ENCODE peak calls at places on chromosomes 3 and 15, in seven cellular contexts. One of them, this sample, is unnamed.

GRCh38 chr3:150454085-150454484 is 46.0 kb downstream of the TSC22D2 start:
- DNase-seq in MM.1S: no peak
- DNase-seq in fibroblast of lung: no peak
- DNase-seq in HCT116: no peak
- DNase-seq in kidney: no peak
- DNase-seq in DND-41: no peak
- DNase-seq in astrocyte: no peak
- DNase-seq in this sample: no peak

GRCh38 chr3:57161131-57161538 is 4.0 kb downstream of the IL17RD start:
- DNase-seq in MM.1S: no peak
- DNase-seq in fibroblast of lung: peak; percentile 59
- DNase-seq in HCT116: no peak
- DNase-seq in kidney: no peak
- DNase-seq in DND-41: no peak
- DNase-seq in astrocyte: peak; percentile 44
- DNase-seq in this sample: no peak

GRCh38 chr15:98071786-98072185 is 111.3 kb downstream of the ARRDC4 start:
- DNase-seq in MM.1S: no peak
- DNase-seq in fibroblast of lung: no peak
- DNase-seq in HCT116: no peak
- DNase-seq in kidney: no peak
- DNase-seq in DND-41: no peak
- DNase-seq in astrocyte: no peak
- DNase-seq in this sample: no peak

GRCh38 chr15:87227846-87228245 is 1028.7 kb downstream of the NTRK3 start:
- DNase-seq in MM.1S: no peak
- DNase-seq in fibroblast of lung: peak; percentile 86
- DNase-seq in HCT116: no peak
- DNase-seq in kidney: no peak
- DNase-seq in DND-41: no peak
- DNase-seq in astrocyte: peak; percentile 85
- DNase-seq in this sample: no peak

GRCh38 chr3:44125882-44126281 is 115.8 kb upstream of the TOPAZ1 start:
- DNase-seq in MM.1S: no peak
- DNase-seq in fibroblast of lung: peak; percentile 31
- DNase-seq in HCT116: no peak
- DNase-seq in kidney: no peak
- DNase-seq in DND-41: no peak
- DNase-seq in astrocyte: peak; percentile 8
- DNase-seq in this sample: no peak

GRCh38 chr3:30607032-30607833 is 832 bp downstream of the TGFBR2 start:
- DNase-seq in MM.1S: peak; percentile 69
- DNase-seq in fibroblast of lung: peak; percentile 58
- DNase-seq in HCT116: no peak
- DNase-seq in kidney: peak; percentile 93
- DNase-seq in DND-41: peak; percentile 80
- DNase-seq in astrocyte: no peak
- DNase-seq in this sample: no peak

GRCh38 chr3:147419062-147419701 is 10.0 kb downstream of the ZIC1 start:
- DNase-seq in MM.1S: peak; percentile 83
- DNase-seq in fibroblast of lung: peak; percentile 68
- DNase-seq in HCT116: no peak
- DNase-seq in kidney: peak; percentile 77
- DNase-seq in DND-41: no peak
- DNase-seq in astrocyte: peak; percentile 54
- DNase-seq in this sample: no peak

GRCh38 chr15:40941528-40942336 is 11.5 kb upstream of the CHAC1 start:
- DNase-seq in MM.1S: peak; percentile 91
- DNase-seq in fibroblast of lung: peak; percentile 70
- DNase-seq in HCT116: no peak
- DNase-seq in kidney: peak; percentile 93
- DNase-seq in DND-41: peak; percentile 79
- DNase-seq in astrocyte: peak; percentile 36
- DNase-seq in this sample: no peak

GRCh38 chr3:17258823-17259436 is 374.2 kb downstream of the PLCL2 start:
- DNase-seq in MM.1S: peak; percentile 58
- DNase-seq in fibroblast of lung: peak; percentile 19
- DNase-seq in HCT116: peak; percentile 13
- DNase-seq in kidney: no peak
- DNase-seq in DND-41: no peak
- DNase-seq in astrocyte: peak; percentile 8
- DNase-seq in this sample: no peak

GRCh38 chr3:158330820-158331219 is 220.9 kb downstream of the RSRC1 start:
- DNase-seq in MM.1S: no peak
- DNase-seq in fibroblast of lung: peak; percentile 33
- DNase-seq in HCT116: no peak
- DNase-seq in kidney: no peak
- DNase-seq in DND-41: no peak
- DNase-seq in astrocyte: peak; percentile 16
- DNase-seq in this sample: no peak

GRCh38 chr15:66285462-66286280 is 7.7 kb upstream of the DIS3L start:
- DNase-seq in MM.1S: no peak
- DNase-seq in fibroblast of lung: no peak
- DNase-seq in HCT116: no peak
- DNase-seq in kidney: no peak
- DNase-seq in DND-41: peak; percentile 51
- DNase-seq in astrocyte: no peak
- DNase-seq in this sample: no peak

GRCh38 chr15:92693922-92694331 is 38.4 kb upstream of the FAM174B start:
- DNase-seq in MM.1S: no peak
- DNase-seq in fibroblast of lung: peak; percentile 3
- DNase-seq in HCT116: peak; percentile 34
- DNase-seq in kidney: no peak
- DNase-seq in DND-41: no peak
- DNase-seq in astrocyte: no peak
- DNase-seq in this sample: no peak

GRCh38 chr3:117272876-117273523 is 563.4 kb downstream of the TUSC7 start:
- DNase-seq in MM.1S: no peak
- DNase-seq in fibroblast of lung: no peak
- DNase-seq in HCT116: no peak
- DNase-seq in kidney: no peak
- DNase-seq in DND-41: no peak
- DNase-seq in astrocyte: no peak
- DNase-seq in this sample: no peak

GRCh38 chr3:187996609-187997008 is 157.3 kb upstream of the LPP start:
- DNase-seq in MM.1S: no peak
- DNase-seq in fibroblast of lung: no peak
- DNase-seq in HCT116: no peak
- DNase-seq in kidney: no peak
- DNase-seq in DND-41: no peak
- DNase-seq in astrocyte: no peak
- DNase-seq in this sample: no peak

GRCh38 chr15:69337133-69337532 is 38.4 kb downstream of the PAQR5 start:
- DNase-seq in MM.1S: no peak
- DNase-seq in fibroblast of lung: peak; percentile 44
- DNase-seq in HCT116: peak; percentile 57
- DNase-seq in kidney: no peak
- DNase-seq in DND-41: no peak
- DNase-seq in astrocyte: peak; percentile 29
- DNase-seq in this sample: no peak

GRCh38 chr3:31993843-31994242 is 12.3 kb downstream of the ZNF860 start:
- DNase-seq in MM.1S: no peak
- DNase-seq in fibroblast of lung: no peak
- DNase-seq in HCT116: no peak
- DNase-seq in kidney: no peak
- DNase-seq in DND-41: no peak
- DNase-seq in astrocyte: no peak
- DNase-seq in this sample: no peak

GRCh38 chr3:177146646-177147045 is 50.6 kb downstream of the TBL1XR1 start:
- DNase-seq in MM.1S: peak; percentile 43
- DNase-seq in fibroblast of lung: peak; percentile 47
- DNase-seq in HCT116: no peak
- DNase-seq in kidney: no peak
- DNase-seq in DND-41: no peak
- DNase-seq in astrocyte: peak; percentile 32
- DNase-seq in this sample: no peak

GRCh38 chr3:18201315-18201714 is 223.8 kb downstream of the SATB1 start:
- DNase-seq in MM.1S: no peak
- DNase-seq in fibroblast of lung: no peak
- DNase-seq in HCT116: no peak
- DNase-seq in kidney: no peak
- DNase-seq in DND-41: no peak
- DNase-seq in astrocyte: no peak
- DNase-seq in this sample: no peak

GRCh38 chr15:22811640-22812039 is 25.2 kb downstream of the NIPA1 start:
- DNase-seq in MM.1S: no peak
- DNase-seq in fibroblast of lung: peak; percentile 13
- DNase-seq in HCT116: no peak
- DNase-seq in kidney: no peak
- DNase-seq in DND-41: peak; percentile 16
- DNase-seq in astrocyte: no peak
- DNase-seq in this sample: no peak

DNA sequence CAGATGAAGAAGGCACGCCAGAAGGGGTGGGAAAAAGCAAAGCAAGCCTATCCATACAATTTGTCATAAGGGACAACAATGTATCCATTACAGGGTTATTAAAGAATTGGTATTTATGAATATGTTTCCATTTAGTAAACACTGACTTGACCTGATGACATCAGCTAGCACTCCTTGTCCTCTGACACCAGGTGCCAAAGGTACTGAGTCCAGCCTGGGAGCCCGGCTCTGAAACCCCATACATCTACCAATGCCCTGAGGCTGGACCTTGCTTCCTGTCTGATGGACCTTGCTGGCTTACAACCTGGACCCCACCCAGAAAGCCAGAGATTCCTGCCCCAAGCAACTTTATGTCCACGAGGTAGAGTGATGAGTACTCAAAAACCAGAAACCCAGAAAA is 263.0 kb upstream of the ATP11B start:
- DNase-seq in MM.1S: no peak
- DNase-seq in fibroblast of lung: no peak
- DNase-seq in HCT116: no peak
- DNase-seq in kidney: no peak
- DNase-seq in DND-41: no peak
- DNase-seq in astrocyte: no peak
- DNase-seq in this sample: no peak
- H3K9ac ChIP-seq in MM.1S: no peak overlapping the region
- H3K9ac ChIP-seq in fibroblast of lung: no peak overlapping the region
- H3K9ac ChIP-seq in HCT116: no peak overlapping the region
- H3K9ac ChIP-seq in kidney: no peak overlapping the region
- H3K9ac ChIP-seq in DND-41: no peak overlapping the region
- H3K9ac ChIP-seq in astrocyte: no peak overlapping the region
- H3K9ac ChIP-seq in this sample: no peak overlapping the region

GRCh38 chr15:67862771-67863441 is 23.1 kb upstream of the RNU6-1 start:
- DNase-seq in MM.1S: no peak
- DNase-seq in fibroblast of lung: no peak
- DNase-seq in HCT116: no peak
- DNase-seq in kidney: no peak
- DNase-seq in DND-41: no peak
- DNase-seq in astrocyte: no peak
- DNase-seq in this sample: peak; percentile 89
- H3K9ac ChIP-seq in MM.1S: no peak overlapping the region
- H3K9ac ChIP-seq in fibroblast of lung: no peak overlapping the region
- H3K9ac ChIP-seq in HCT116: no peak overlapping the region
- H3K9ac ChIP-seq in kidney: no peak overlapping the region
- H3K9ac ChIP-seq in DND-41: peak overlapping the region; percentile 45
- H3K9ac ChIP-seq in astrocyte: peak overlapping the region; percentile 73
- H3K9ac ChIP-seq in this sample: peak overlapping the region; percentile 60

DNA sequence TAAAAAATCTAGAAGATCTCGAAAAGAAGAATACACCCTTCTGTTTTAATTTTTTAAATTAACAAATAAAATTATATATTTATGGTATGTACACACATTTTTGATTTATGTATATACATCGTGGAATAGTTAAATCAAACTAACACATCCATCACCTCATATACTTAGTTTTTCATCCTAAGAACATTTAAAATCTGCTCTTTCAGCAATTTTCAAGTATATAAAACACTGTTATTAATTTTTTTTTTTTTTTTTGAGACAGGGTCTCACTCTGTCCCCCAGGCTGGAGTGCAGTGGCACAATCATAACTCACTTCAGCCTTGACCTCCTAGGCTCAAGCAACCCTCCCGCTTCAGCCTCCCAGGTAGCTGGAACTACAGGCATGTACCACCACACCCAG is 32.8 kb upstream of the ACAP2 start:
- DNase-seq in MM.1S: no peak
- DNase-seq in fibroblast of lung: no peak
- DNase-seq in HCT116: no peak
- DNase-seq in kidney: no peak
- DNase-seq in DND-41: no peak
- DNase-seq in astrocyte: no peak
- DNase-seq in this sample: no peak
- H3K9ac ChIP-seq in MM.1S: no peak overlapping the region
- H3K9ac ChIP-seq in fibroblast of lung: no peak overlapping the region
- H3K9ac ChIP-seq in HCT116: no peak overlapping the region
- H3K9ac ChIP-seq in kidney: no peak overlapping the region
- H3K9ac ChIP-seq in DND-41: no peak overlapping the region
- H3K9ac ChIP-seq in astrocyte: no peak overlapping the region
- H3K9ac ChIP-seq in this sample: no peak overlapping the region

DNA sequence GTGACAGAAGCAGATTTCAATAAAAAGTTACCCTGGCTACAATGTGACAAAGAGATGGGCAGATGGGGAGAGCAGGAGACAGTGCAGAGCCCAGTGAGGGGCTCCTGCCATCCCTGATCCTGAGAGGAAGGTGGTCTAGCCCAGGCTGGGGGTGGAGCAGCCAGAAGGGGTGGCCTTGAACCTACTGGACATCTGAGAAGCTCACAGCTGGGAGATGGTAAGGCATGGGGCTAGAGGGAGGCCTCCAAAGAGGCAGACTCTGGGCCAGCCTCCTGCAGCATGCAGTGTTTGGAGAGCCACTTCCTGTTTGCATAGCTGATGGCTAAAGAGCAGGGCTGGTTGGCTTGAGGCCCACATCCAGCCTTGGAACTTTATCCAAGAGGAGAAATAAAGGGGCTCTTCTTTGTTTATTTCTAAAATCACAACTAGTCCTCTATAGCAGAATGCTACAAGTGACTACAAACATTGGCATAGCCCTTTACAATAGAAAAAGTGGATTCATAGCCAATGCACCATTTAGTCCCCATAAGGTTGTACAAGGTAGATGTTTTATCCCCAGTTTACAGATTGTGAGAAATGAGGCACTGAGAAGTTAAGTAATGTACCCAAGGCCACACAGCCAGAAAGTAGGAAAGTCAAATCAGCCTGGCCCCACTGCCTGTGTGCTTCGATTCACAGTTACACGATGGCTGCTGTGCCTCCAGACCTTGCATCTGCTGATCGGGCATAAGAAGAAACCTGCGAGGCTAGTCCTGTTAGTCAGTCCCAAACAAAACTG is 4.6 kb downstream of the EFCC1 start:
- DNase-seq in MM.1S: peak; percentile 27
- DNase-seq in fibroblast of lung: peak; percentile 18
- DNase-seq in HCT116: no peak
- DNase-seq in kidney: peak; percentile 82
- DNase-seq in DND-41: peak; percentile 23
- DNase-seq in astrocyte: no peak
- DNase-seq in this sample: no peak
- H3K9ac ChIP-seq in MM.1S: no peak overlapping the region
- H3K9ac ChIP-seq in fibroblast of lung: no peak overlapping the region
- H3K9ac ChIP-seq in HCT116: no peak overlapping the region
- H3K9ac ChIP-seq in kidney: no peak overlapping the region
- H3K9ac ChIP-seq in DND-41: no peak overlapping the region
- H3K9ac ChIP-seq in astrocyte: no peak overlapping the region
- H3K9ac ChIP-seq in this sample: no peak overlapping the region

This sample was measured in GM12878.